ENCODE peak calls at places on chromosomes 3 and 15, in four cellular contexts. One of them, this sample, is unnamed.

GRCh38 chr3:53496984-53497383 is 2.6 kb downstream of the CACNA1D start:
- DNase-seq in K562: no peak
- DNase-seq in H1: no peak
- DNase-seq in GM12878: no peak
- DNase-seq in this sample: no peak

GRCh38 chr3:164791263-164791662 is 287.0 kb downstream of the SI start:
- DNase-seq in H1: no peak
- DNase-seq in GM12878: no peak
- DNase-seq in K562: no peak
- DNase-seq in this sample: no peak

GRCh38 chr3:189941679-189942078 is 179.0 kb downstream of the P3H2 start:
- DNase-seq in GM12878: no peak
- DNase-seq in K562: no peak
- DNase-seq in H1: no peak
- DNase-seq in this sample: no peak

GRCh38 chr15:49877871-49878511 is 241.0 kb downstream of the ATP8B4 start:
- DNase-seq in H1: no peak
- DNase-seq in GM12878: no peak
- DNase-seq in K562: no peak
- DNase-seq in this sample: no peak

GRCh38 chr15:101346928-101347327 is 51.9 kb upstream of the SNRPA1 start:
- DNase-seq in GM12878: no peak
- DNase-seq in K562: no peak
- DNase-seq in H1: no peak
- DNase-seq in this sample: no peak

GRCh38 chr3:126982125-126982521 is 792 bp upstream of the PLXNA1 start:
- DNase-seq in K562: peak; percentile 54
- DNase-seq in H1: peak; percentile 23
- DNase-seq in GM12878: peak; percentile 38
- DNase-seq in this sample: peak; percentile 58

GRCh38 chr3:33034601-33035000 is 62.3 kb downstream of the GLB1 start:
- DNase-seq in GM12878: no peak
- DNase-seq in H1: no peak
- DNase-seq in K562: no peak
- DNase-seq in this sample: no peak

GRCh38 chr15:26841514-26841913 is 25.3 kb upstream of the GABRA5 start:
- DNase-seq in K562: no peak
- DNase-seq in H1: no peak
- DNase-seq in GM12878: no peak
- DNase-seq in this sample: peak; percentile 30

GRCh38 chr3:23567917-23568316 is 237.8 kb upstream of the UBE2E1 start:
- DNase-seq in K562: no peak
- DNase-seq in GM12878: no peak
- DNase-seq in H1: no peak
- DNase-seq in this sample: no peak

GRCh38 chr3:152267831-152268500 is 763 bp upstream of the MBNL1 start:
- DNase-seq in GM12878: no peak
- DNase-seq in K562: no peak
- DNase-seq in H1: no peak
- DNase-seq in this sample: no peak

GRCh38 chr15:67967871-67968423 is 86.2 kb upstream of the PIAS1 start:
- DNase-seq in H1: no peak
- DNase-seq in K562: peak; percentile 74
- DNase-seq in GM12878: no peak
- DNase-seq in this sample: peak; percentile 91

GRCh38 chr3:64225695-64226499 is 631 bp upstream of the PRICKLE2 start:
- DNase-seq in K562: no peak
- DNase-seq in H1: no peak
- DNase-seq in GM12878: no peak
- DNase-seq in this sample: peak; percentile 44

GRCh38 chr3:5583920-5584319 is 396.4 kb downstream of the EDEM1 start:
- DNase-seq in GM12878: no peak
- DNase-seq in K562: peak; percentile 32
- DNase-seq in H1: no peak
- DNase-seq in this sample: no peak

GRCh38 chr3:42495393-42495792 is 7.0 kb upstream of the VIPR1 start:
- DNase-seq in H1: no peak
- DNase-seq in K562: no peak
- DNase-seq in GM12878: no peak
- DNase-seq in this sample: no peak

GRCh38 chr3:119013951-119014350 is 20.7 kb downstream of the IGSF11 start:
- DNase-seq in H1: no peak
- DNase-seq in K562: no peak
- DNase-seq in GM12878: no peak
- DNase-seq in this sample: no peak
- TF ChIP-seq CREB1 in H1: no peak
- TF ChIP-seq CREB1 in K562: no peak
- TF ChIP-seq CREB1 in GM12878: no peak
- TF ChIP-seq CREB1 in this sample: no peak

DNA sequence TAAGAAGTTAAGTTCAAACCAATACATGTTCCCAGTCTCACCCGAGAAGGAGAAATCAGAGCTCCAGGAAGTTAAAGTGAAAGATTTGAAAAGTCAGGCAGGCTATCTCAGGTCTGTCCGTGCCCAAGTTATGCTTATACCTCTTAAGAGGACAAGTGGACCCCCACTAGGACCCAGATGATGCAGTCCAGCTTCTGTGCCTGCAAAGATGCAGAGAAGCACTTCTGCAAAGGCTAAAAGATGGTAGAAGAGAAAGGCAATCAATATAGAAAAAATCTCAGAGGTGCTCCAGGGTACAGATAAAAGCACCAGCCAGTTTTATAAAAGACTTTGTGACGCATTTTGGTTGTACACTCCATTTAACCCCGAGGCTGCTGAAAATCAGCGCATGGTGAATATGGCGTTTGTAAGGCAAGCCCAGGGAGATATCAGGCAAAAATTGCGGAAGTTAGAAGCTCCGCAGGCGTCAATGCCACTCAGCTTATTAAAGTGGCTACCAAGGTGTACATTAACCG is 9.9 kb upstream of the SLC9C1 start:
- DNase-seq in H1: no peak
- DNase-seq in GM12878: no peak
- DNase-seq in K562: no peak
- DNase-seq in this sample: peak; percentile 53
- H3K4me3 ChIP-seq in H1: peak overlapping the region; percentile 29
- H3K4me3 ChIP-seq in GM12878: peak overlapping the region; percentile 50
- H3K4me3 ChIP-seq in K562: no peak overlapping the region
- H3K4me3 ChIP-seq in this sample: peak overlapping the region; percentile 43

DNA sequence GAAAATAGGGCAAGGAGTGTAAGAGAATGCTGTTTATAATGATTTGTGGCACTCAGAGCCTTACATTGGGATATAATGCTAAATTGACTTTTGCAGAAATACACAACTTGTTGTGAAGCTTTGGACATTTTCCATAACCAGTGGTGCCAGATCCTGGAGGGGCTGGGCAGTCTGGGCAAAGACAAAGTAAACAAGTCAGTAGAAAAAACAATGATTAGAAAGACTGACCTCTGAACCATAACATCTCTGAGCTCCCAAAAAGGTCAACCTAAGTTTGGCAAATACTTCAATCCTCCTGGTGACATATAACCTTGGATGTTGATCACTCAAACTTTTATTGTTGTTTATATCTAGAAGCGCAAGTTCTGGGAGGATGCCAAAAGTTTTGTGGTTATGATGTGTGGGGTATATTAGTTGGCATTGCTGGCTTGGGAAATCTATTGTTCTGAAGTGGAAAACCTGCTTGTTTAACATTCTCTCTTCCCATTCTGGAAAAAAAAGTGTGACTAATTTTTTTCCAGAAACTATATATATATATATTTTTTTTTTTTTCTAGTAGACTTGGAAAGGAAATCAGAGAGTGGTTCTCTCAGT is 257.7 kb downstream of the DIPK2A start:
- DNase-seq in K562: no peak
- DNase-seq in GM12878: no peak
- DNase-seq in H1: no peak
- DNase-seq in this sample: no peak
- TF ChIP-seq CREB1 in K562: no peak
- TF ChIP-seq CREB1 in GM12878: no peak
- TF ChIP-seq CREB1 in H1: no peak
- TF ChIP-seq CREB1 in this sample: no peak

GRCh38 chr3:198112031-198112430 is 152.0 kb downstream of the LMLN start:
- DNase-seq in K562: no peak
- DNase-seq in GM12878: no peak
- DNase-seq in H1: no peak
- DNase-seq in this sample: no peak

GRCh38 chr3:198109883-198110282 is 149.9 kb downstream of the LMLN start:
- DNase-seq in H1: no peak
- DNase-seq in GM12878: no peak
- DNase-seq in K562: peak; percentile 31
- DNase-seq in this sample: peak; percentile 21

GRCh38 chr3:198107840-198108734 is 148.1 kb downstream of the LMLN start:
- DNase-seq in K562: peak; percentile 91
- DNase-seq in H1: no peak
- DNase-seq in GM12878: no peak
- DNase-seq in this sample: peak; percentile 28

GRCh38 chr3:198108756-198109155 is 148.7 kb downstream of the LMLN start:
- DNase-seq in K562: no peak
- DNase-seq in H1: no peak
- DNase-seq in GM12878: no peak
- DNase-seq in this sample: no peak

GRCh38 chr3:198113219-198114053 is 153.4 kb downstream of the LMLN start:
- DNase-seq in H1: no peak
- DNase-seq in GM12878: no peak
- DNase-seq in K562: no peak
- DNase-seq in this sample: peak; percentile 56
- H3K4me3 ChIP-seq in H1: peak overlapping the region; percentile 20
- H3K4me3 ChIP-seq in GM12878: no peak overlapping the region
- H3K4me3 ChIP-seq in K562: no peak overlapping the region
- H3K4me3 ChIP-seq in this sample: peak overlapping the region; percentile 67